ENCODE peak calls at places on chromosomes 4 and X, in six cellular contexts. F is endodermal cell, J is fibroblast of pulmonary artery, V is prostate gland, N is lower lobe of right lung, W is neural progenitor cell. L is an unnamed sample.

GRCh38 chr4:186839122-186840037 is 115.7 kb upstream of the FAT1 start:
- DNase-seq in V (no peak), W (no peak), J (peak; percentile 89), N (no peak), F (no peak), L (no peak)

GRCh38 chr4:114729339-114729738 is 130.7 kb downstream of the UGT8 start:
- DNase-seq in V (no peak), F (peak; percentile 58), J (no peak), W (peak; percentile 8), N (no peak), L (no peak)

GRCh38 chr4:80265571-80266266 is 745 bp upstream of the FGF5 start:
- DNase-seq in W (peak; percentile 38), V (no peak), N (no peak), F (peak; percentile 63), J (peak; percentile 77), L (no peak)

GRCh38 chr4:40628888-40629287 is 776 bp downstream of the RBM47 start:
- DNase-seq in F (no peak), J (no peak), V (no peak), N (no peak), W (no peak), L (no peak)

GRCh38 chr4:165343353-165344191 is 16.1 kb downstream of the MSMO1 start:
- DNase-seq in W (peak; percentile 24), J (no peak), V (no peak), F (peak; percentile 67), N (no peak), L (no peak)

GRCh38 chr4:37873383-37873782 is 17.5 kb upstream of the TBC1D1 start:
- DNase-seq in V (peak; percentile 21), F (no peak), W (no peak), J (peak; percentile 87), N (no peak), L (peak; percentile 81)

GRCh38 chr4:70801265-70801809 is 38.4 kb downstream of the GRSF1 start:
- DNase-seq in N (no peak), F (no peak), V (no peak), J (no peak), W (no peak), L (peak; percentile 40)

GRCh38 chr4:145907827-145908226 is 30.8 kb downstream of the ZNF827 start:
- DNase-seq in W (no peak), V (no peak), N (no peak), F (no peak), J (no peak), L (no peak)

GRCh38 chr4:102598102-102598758 is 97.1 kb downstream of the NFKB1 start:
- DNase-seq in W (no peak), J (peak; percentile 23), N (no peak), F (no peak), V (no peak), L (no peak)

GRCh38 chr4:156998500-156999174 is 27.0 kb upstream of the PDGFC start:
- DNase-seq in J (no peak), W (no peak), V (no peak), N (no peak), F (no peak), L (no peak)

GRCh38 chr4:103012085-103012484 is 7.4 kb downstream of the SLC9B1 start:
- DNase-seq in W (no peak), J (peak; percentile 84), V (peak; percentile 41), F (no peak), N (no peak), L (no peak)

GRCh38 chr4:108814327-108814726 is 51.5 kb upstream of the ETNPPL start:
- DNase-seq in J (no peak), F (no peak), N (no peak), V (no peak), W (no peak), L (no peak)

GRCh38 chr4:59695355-59696053 is 1504.6 kb upstream of the ADGRL3 start:
- DNase-seq in W (no peak), J (no peak), F (no peak), N (no peak), V (no peak), L (peak; percentile 27)

GRCh38 chr4:142551513-142552280 is 294.4 kb downstream of the INPP4B start:
- DNase-seq in W (no peak), N (no peak), V (no peak), F (no peak), J (no peak), L (no peak)

GRCh38 chr4:89212666-89213381 is 94.8 kb downstream of the GPRIN3 start:
- DNase-seq in F (no peak), W (no peak), J (peak; percentile 26), V (no peak), N (no peak), L (no peak)

GRCh38 chr4:7778524-7779193 is 161.0 kb downstream of the AFAP1 start:
- DNase-seq in J (no peak), F (no peak), N (no peak), W (no peak), V (no peak), L (no peak)

GRCh38 chr4:186840222-186840701 is 116.6 kb upstream of the FAT1 start:
- DNase-seq in J (no peak), N (no peak), V (no peak), F (no peak), W (no peak), L (no peak)

GRCh38 chrX:8484360-8484759 is 19.7 kb downstream of the VCX3B start:
- DNase-seq in J (no peak), W (no peak), V (no peak), N (no peak), F (no peak), L (no peak)

GRCh38 chrX:103949506-103949905 is 12.9 kb upstream of the TMSB15B start:
- DNase-seq in N (no peak), J (no peak), V (no peak), W (no peak), F (no peak), L (no peak)

GRCh38 chr4:158805628-158806471 is 37.0 kb downstream of the FNIP2 start:
- DNase-seq in V (peak; percentile 43), F (no peak), J (no peak), W (no peak), N (no peak), L (no peak)

GRCh38 chrX:147898951-147899350 is 12.8 kb upstream of the FMR1 start:
- DNase-seq in J (no peak), N (no peak), F (no peak), V (no peak), W (no peak), L (no peak)

GRCh38 chr4:83556006-83556712 is 20.3 kb downstream of the GPAT3 start:
- DNase-seq in J (no peak), V (no peak), W (no peak), N (no peak), F (no peak), L (no peak)

GRCh38 chr4:18227880-18228279 is 206.3 kb upstream of the LCORL start:
- DNase-seq in J (no peak), F (no peak), N (no peak), V (no peak), W (no peak), L (no peak)

GRCh38 chr4:8760561-8760960 is 111.1 kb downstream of the HMX1 start:
- DNase-seq in W (no peak), J (no peak), N (peak; percentile 9), V (no peak), F (peak; percentile 38), L (no peak)

GRCh38 chrX:38754102-38754790 is 47.0 kb upstream of the MID1IP1 start:
- DNase-seq in W (peak; percentile 46), N (no peak), J (peak; percentile 72), V (peak; percentile 3), F (peak; percentile 73), L (peak; percentile 18)
- H3K4me3 ChIP-seq in W (no peak overlapping the region), N (no peak overlapping the region), J (no peak overlapping the region), V (no peak overlapping the region), F (no peak overlapping the region), L (no peak overlapping the region)

GRCh38 chrX:38804481-38805293 is 3.4 kb downstream of the MID1IP1 start:
- DNase-seq in J (peak; percentile 25), F (peak; percentile 56), N (peak; percentile 54), W (peak; percentile 46), V (no peak), L (no peak)

GRCh38 chrX:38806054-38806389 is 4.8 kb downstream of the MID1IP1 start:
- DNase-seq in J (no peak), W (no peak), F (no peak), V (no peak), N (no peak), L (no peak)

GRCh38 chrX:38807873-38808272 is 6.6 kb downstream of the MID1IP1 start:
- DNase-seq in V (no peak), F (no peak), N (no peak), W (no peak), J (no peak), L (no peak)

GRCh38 chrX:38805294-38806053 is 4.2 kb downstream of the MID1IP1 start:
- DNase-seq in N (peak; percentile 82), V (peak; percentile 46), J (peak; percentile 85), W (peak; percentile 48), F (peak; percentile 53), L (no peak)

DNA sequence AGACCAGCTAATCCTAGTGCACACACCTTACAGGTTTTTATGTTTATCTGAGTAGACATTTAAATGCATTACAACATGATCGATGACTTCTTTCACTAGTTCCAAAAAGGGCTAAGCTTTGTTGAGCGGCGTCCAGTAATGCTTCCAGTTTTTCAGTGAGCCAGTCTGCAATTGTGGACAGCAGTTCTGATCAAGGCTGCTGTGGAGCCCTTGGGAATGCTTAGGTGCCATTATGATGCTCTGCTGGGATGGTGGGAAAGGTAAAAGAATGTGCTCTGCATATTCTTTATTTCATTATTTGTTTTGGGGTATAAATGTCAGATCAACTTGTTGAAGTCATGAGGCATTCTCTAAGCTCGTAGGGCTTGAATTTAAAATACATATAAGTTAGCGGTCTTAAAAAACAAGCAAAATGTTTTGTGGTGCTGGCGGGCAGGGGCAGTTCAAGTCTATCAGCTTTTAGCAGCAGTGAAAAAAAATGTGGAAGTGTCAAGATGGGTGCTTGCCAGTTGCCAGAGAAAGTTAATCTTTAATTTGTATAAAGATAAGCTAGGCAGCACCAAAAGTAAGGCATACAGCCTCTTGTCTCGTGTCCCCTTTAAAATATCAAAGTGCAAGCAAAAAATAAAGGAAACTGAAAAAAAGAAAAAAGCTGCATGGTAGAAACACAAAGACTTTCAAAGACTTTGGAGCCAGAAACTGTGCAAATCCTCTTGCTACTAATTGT is 5.8 kb downstream of the MID1IP1 start:
- DNase-seq in V (no peak), F (peak; percentile 50), N (no peak), J (no peak), W (peak; percentile 6), L (no peak)
- H3K4me3 ChIP-seq in V (no peak overlapping the region), F (peak overlapping the region; percentile 86), N (peak overlapping the region; percentile 64), J (peak overlapping the region; percentile 58), W (peak overlapping the region; percentile 72), L (no peak overlapping the region)

DNA sequence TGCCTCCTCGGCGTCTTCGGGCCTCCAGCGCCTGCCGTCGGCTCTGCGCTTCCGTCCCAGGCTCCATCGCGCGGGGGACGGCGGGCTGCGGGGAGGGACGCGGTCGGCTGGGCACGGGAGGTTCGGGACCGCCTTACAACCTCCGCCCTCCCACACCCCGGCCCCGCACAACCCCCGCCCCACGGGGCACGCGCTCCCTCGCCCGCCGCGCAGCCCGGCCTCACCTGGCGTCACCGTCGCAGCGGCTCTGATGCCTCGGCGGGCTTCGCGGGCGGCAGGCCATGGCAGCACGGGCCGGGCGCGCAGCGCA is 258 bp downstream of the SLBP start:
- DNase-seq in F (no peak), N (no peak), V (peak; percentile 39), J (peak; percentile 37), W (no peak), L (no peak)
- H3K4me3 ChIP-seq in F (peak overlapping the region; percentile 96), N (peak overlapping the region; percentile 95), V (peak overlapping the region; percentile 89), J (peak overlapping the region; percentile 74), W (peak overlapping the region; percentile 67), L (peak overlapping the region; percentile 80)

DNA sequence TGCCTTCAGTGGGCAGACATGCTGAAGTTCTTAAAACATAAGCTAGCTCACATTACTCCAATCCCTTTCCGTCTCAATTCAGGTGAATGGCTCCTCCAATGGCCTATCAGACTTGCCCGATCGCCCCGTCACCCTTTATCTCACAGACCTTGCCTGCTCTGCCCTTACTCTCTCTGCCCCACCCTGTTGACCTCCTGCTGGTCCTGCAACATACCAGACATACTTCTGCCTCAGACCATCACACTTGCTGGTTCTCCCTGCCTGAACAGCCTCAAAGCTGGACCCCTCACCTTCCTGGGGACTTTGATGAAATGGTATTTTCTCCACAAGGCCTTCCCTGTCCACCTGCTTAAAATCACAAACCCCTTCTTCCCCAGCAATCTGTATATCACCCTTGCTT is 340.1 kb upstream of the NR3C2 start:
- DNase-seq in J (no peak), N (no peak), W (peak; percentile 65), V (no peak), F (peak; percentile 97), L (no peak)
- H3K4me3 ChIP-seq in J (no peak overlapping the region), N (no peak overlapping the region), W (no peak overlapping the region), V (no peak overlapping the region), F (no peak overlapping the region), L (no peak overlapping the region)

L was measured in LNCaP clone FGC.